ENCODE peak calls at places on chromosomes 13 and 19, in eight cellular contexts. P, H, A, J, E, R, T and X are unnamed samples.

GRCh38 chr13:99386911-99387788 is 80.0 kb upstream of the GPR183 start:
- DNase-seq in P (peak), H (peak), A (no peak), J (peak), E (no peak), R (peak), T (peak), X (no peak)

GRCh38 chr19:16425993-16426392 is 45.8 kb downstream of the EPS15L1 start:
- DNase-seq in P (no peak), H (no peak), A (no peak), J (no peak), E (no peak), R (no peak), T (no peak), X (no peak)

GRCh38 chr13:27080018-27080948 is 91.3 kb downstream of the USP12 start:
- DNase-seq in P (no peak), H (no peak), A (no peak), J (no peak), E (no peak), R (no peak), T (no peak), X (no peak)

GRCh38 chr13:44068169-44068568 is 188.5 kb downstream of the LACC1 start:
- DNase-seq in P (no peak), H (no peak), A (no peak), J (no peak), E (no peak), R (no peak), T (no peak), X (no peak)

GRCh38 chr13:21749410-21749809 is 78.5 kb downstream of the FGF9 start:
- DNase-seq in P (no peak), H (no peak), A (no peak), J (no peak), E (no peak), R (no peak), T (no peak), X (no peak)

GRCh38 chr13:37076818-37077217 is 17.3 kb upstream of the SUPT20H start:
- DNase-seq in P (no peak), H (no peak), A (no peak), J (no peak), E (no peak), R (no peak), T (no peak), X (no peak)

GRCh38 chr19:42255766-42256750 is 1.1 kb upstream of the ERF start:
- DNase-seq in P (no peak), H (peak), A (peak), J (peak), E (no peak), R (no peak), T (no peak), X (peak)

GRCh38 chr19:5131866-5132561 is 163.1 kb downstream of the KDM4B start:
- DNase-seq in P (no peak), H (no peak), A (no peak), J (no peak), E (peak), R (no peak), T (peak), X (no peak)

GRCh38 chr19:33840382-33840781 is 43.7 kb downstream of the KCTD15 start:
- DNase-seq in P (peak), H (no peak), A (no peak), J (no peak), E (no peak), R (no peak), T (no peak), X (no peak)

GRCh38 chr13:42893346-42893745 is 98.7 kb downstream of the EPSTI1 start:
- DNase-seq in P (no peak), H (peak), A (no peak), J (no peak), E (no peak), R (peak), T (no peak), X (no peak)

GRCh38 chr19:38513762-38514167 is 80.3 kb downstream of the RYR1 start:
- DNase-seq in P (no peak), H (no peak), A (no peak), J (no peak), E (no peak), R (no peak), T (no peak), X (no peak)

GRCh38 chr13:75222031-75222430 is 259.9 kb downstream of the TBC1D4 start:
- DNase-seq in P (no peak), H (peak), A (no peak), J (no peak), E (no peak), R (no peak), T (no peak), X (peak)

GRCh38 chr13:25833761-25834160 is 218.1 kb downstream of the SHISA2 start:
- DNase-seq in P (no peak), H (no peak), A (no peak), J (no peak), E (no peak), R (no peak), T (no peak), X (no peak)

GRCh38 chr19:43505941-43506340 is 1.4 kb upstream of the PHLDB3 start:
- DNase-seq in P (no peak), H (no peak), A (no peak), J (no peak), E (no peak), R (no peak), T (no peak), X (no peak)

GRCh38 chr19:532578-533484 is 1.3 kb downstream of the CDC34 start:
- DNase-seq in P (peak), H (peak), A (peak), J (peak), E (peak), R (peak), T (peak), X (peak)

GRCh38 chr19:57786286-57786685 is 16.8 kb downstream of the ZNF586 start:
- DNase-seq in P (no peak), H (no peak), A (no peak), J (no peak), E (no peak), R (no peak), T (no peak), X (no peak)

GRCh38 chr19:33796164-33797100 is at the start of gene KCTD15:
- DNase-seq in P (no peak), H (peak), A (no peak), J (peak), E (no peak), R (no peak), T (no peak), X (no peak)

GRCh38 chr13:51955281-51955771 is 55.9 kb downstream of the ATP7B start:
- DNase-seq in P (no peak), H (no peak), A (no peak), J (no peak), E (no peak), R (peak), T (no peak), X (no peak)

GRCh38 chr13:98910501-98910951 is 67.3 kb downstream of the DOCK9 start:
- DNase-seq in P (no peak), H (peak), A (peak), J (no peak), E (no peak), R (peak), T (peak), X (no peak)

GRCh38 chr13:112839347-112840105 is 129.5 kb upstream of the MCF2L start:
- DNase-seq in P (no peak), H (no peak), A (no peak), J (no peak), E (no peak), R (no peak), T (no peak), X (no peak)

DNA sequence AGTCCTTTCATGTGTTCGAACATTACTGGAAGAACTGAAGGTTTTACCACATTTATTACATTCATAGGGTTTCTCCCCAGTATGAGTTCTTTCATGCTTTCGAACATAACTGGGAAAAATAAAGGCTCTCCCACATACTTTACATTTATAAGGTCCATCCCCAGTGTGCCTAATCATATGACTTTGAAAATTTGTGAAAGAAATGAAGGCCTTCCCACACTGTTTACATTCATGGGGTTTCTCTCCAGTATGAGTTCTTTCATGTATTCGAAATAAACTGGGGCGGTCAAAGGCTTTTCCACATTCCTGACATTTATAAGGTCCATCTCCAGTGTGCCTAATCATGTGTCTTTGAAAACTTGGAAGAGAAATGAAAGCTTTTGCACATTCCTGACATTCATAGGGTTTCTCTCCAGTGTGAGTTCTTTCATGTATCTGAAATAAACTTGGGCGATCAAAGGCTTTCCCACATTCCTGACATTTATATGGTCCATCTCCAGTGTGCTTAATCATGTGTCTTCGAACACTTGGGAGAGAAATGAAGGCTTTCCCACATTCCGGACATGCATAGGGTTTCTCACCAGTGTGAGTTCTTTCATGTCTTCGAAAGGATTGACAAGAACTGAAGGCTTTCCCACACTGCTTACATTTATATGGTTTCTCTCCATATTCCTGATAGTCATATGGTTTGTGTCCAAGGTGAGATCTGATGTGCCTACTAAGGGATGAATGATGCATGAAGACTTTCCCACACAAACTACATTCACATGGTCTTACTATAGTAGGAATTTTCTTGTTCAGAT is 24.0 kb downstream of the ZNF564 start:
- DNase-seq in P (no peak), H (peak), A (no peak), J (no peak), E (no peak), R (peak), T (peak), X (no peak)
- H3K4me3 ChIP-seq in P (no peak), H (no peak), A (no peak), J (no peak), E (no peak), R (no peak), T (no peak), X (no peak)

DNA sequence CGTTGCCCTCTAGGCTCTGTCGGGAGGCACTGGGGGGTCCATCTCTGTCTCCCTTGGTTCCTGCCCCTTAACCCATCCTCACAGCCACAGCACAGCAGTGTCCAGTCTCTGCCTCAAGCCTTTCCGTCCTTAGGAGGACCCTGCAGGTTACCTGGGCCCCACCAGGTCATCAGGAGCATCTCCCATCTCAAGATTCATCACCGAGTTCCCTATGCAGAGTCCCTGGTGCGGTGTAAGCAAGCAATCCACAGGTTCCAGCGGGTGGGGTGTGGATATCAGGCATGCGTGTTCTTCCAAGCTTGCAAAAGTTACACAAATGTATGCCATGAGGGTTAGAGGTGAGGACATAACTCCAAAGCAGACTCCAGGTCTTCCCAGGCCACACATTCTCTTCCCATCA is 20.9 kb upstream of the GAS6 start:
- DNase-seq in P (no peak), H (no peak), A (no peak), J (no peak), E (no peak), R (no peak), T (no peak), X (no peak)
- H3K4me3 ChIP-seq in P (no peak), H (no peak), A (no peak), J (no peak), E (no peak), R (no peak), T (no peak), X (no peak)

DNA sequence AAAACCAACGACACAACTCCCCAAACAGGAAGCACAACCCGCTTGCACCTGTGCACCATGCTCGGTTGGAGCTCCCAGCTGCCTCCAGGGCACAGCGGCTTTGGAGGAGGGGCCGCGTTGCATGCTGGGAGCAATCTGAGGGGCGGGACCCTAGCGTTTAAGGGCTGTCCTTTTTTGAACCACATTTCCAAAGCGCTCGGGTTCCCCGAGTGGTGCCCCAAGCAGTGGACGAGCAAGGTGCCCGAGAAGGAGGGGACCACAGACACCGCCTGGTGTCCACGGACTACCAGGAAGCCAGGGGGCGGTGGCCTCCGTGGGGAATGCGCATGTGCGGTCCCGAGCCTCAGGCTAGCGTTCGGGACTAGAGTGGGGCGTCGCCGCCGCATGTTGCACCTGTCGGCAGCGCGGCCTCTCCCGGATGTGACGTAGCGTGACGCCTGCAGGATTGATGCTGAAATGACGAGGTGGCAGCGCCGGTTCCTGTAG is 11.9 kb upstream of the ZNF57 start:
- DNase-seq in P (no peak), H (peak), A (peak), J (no peak), E (no peak), R (no peak), T (peak), X (peak)
- H3K4me3 ChIP-seq in P (peak), H (peak), A (peak), J (peak), E (no peak), R (no peak), T (peak), X (no peak)

GRCh38 chr19:2268480-2268830 is 12.2 kb upstream of the JSRP1 start:
- DNase-seq in P (no peak), H (no peak), A (no peak), J (no peak), E (no peak), R (no peak), T (no peak), X (no peak)

GRCh38 chr19:2269244-2270156 is 12.5 kb downstream of the PEAK3 start:
- DNase-seq in P (peak), H (peak), A (peak), J (peak), E (peak), R (peak), T (peak), X (peak)

GRCh38 chr19:2270157-2270571 is 11.8 kb downstream of the PEAK3 start:
- DNase-seq in P (peak), H (peak), A (no peak), J (peak), E (no peak), R (no peak), T (no peak), X (peak)

GRCh38 chr19:2268861-2269243 is 12.6 kb upstream of the JSRP1 start:
- DNase-seq in P (no peak), H (no peak), A (no peak), J (no peak), E (no peak), R (no peak), T (no peak), X (no peak)

DNA sequence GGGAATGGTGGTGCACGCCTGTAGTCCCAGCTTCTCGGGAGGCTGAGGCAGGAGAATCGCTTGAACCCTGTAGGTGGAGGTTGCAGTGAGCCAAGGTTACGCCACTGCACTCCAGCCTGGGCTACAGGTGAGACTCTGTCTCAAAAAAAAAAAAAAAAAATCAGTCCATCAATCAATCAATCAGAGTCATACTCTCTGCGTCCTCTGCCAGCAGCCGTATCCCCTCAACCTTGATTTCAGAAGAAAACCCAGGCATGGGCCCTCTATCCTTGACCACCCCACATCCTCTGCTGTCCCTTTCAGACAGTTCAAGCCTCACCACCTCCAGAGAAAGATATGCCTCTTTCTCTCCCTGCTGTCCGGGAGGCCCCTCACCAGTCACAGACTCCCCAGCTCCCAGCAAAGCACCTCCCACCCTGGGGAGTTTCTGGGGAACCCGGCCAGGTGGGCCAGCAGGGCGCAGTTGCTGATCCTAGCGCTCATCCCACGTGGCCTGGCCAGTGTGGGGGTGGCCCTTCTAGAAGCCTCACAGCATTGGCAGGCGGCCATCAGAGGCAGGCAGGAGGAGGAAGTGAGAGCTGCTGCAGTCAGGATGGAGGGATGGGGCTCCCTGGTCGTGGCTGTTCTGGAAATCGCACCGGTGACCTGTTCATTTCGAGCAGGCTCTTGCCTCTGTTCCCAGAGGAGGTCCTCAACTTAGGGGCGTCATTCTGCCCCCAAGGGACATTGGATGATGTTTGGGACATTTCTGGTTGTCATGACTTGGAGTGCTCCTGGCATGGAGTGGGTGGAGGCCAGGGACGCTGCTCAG is 10.2 kb upstream of the JSRP1 start:
- DNase-seq in P (peak), H (peak), A (peak), J (peak), E (peak), R (peak), T (no peak), X (peak)
- H3K4me3 ChIP-seq in P (no peak), H (no peak), A (no peak), J (no peak), E (no peak), R (no peak), T (no peak), X (no peak)

GRCh38 chr13:33276581-33276980 is 9.0 kb downstream of the STARD13 start:
- DNase-seq in P (no peak), H (no peak), A (no peak), J (no peak), E (no peak), R (no peak), T (no peak), X (no peak)
- H3K4me3 ChIP-seq in P (no peak), H (no peak), A (no peak), J (peak), E (no peak), R (no peak), T (no peak), X (no peak)

GRCh38 chr19:10343495-10343894 is 4.1 kb upstream of the ICAM3 start:
- DNase-seq in P (no peak), H (no peak), A (no peak), J (no peak), E (no peak), R (no peak), T (no peak), X (no peak)

GRCh38 chr19:10338940-10339339 is 484 bp downstream of the ICAM3 start:
- DNase-seq in P (no peak), H (no peak), A (no peak), J (no peak), E (no peak), R (no peak), T (no peak), X (no peak)

GRCh38 chr19:10339977-10340376 is 553 bp upstream of the ICAM3 start:
- DNase-seq in P (no peak), H (no peak), A (no peak), J (no peak), E (no peak), R (no peak), T (no peak), X (no peak)

GRCh38 chr19:10335149-10336053 is 2.1 kb upstream of the RAVER1 start:
- DNase-seq in P (no peak), H (no peak), A (peak), J (no peak), E (no peak), R (no peak), T (no peak), X (no peak)

GRCh38 chr19:10339380-10339960 is at the start of gene ICAM3:
- DNase-seq in P (peak), H (peak), A (peak), J (peak), E (no peak), R (peak), T (peak), X (no peak)
- H3K4me3 ChIP-seq in P (no peak), H (peak), A (peak), J (no peak), E (no peak), R (peak), T (peak), X (no peak)

GRCh38 chr13:33014291-33014690 is 1.9 kb upstream of the KL start:
- DNase-seq in P (no peak), H (no peak), A (no peak), J (no peak), E (no peak), R (no peak), T (no peak), X (no peak)

GRCh38 chr13:33015791-33016323 is 366 bp upstream of the KL start:
- DNase-seq in P (no peak), H (no peak), A (no peak), J (peak), E (no peak), R (peak), T (no peak), X (no peak)

GRCh38 chr13:33017410-33017929 is 1.2 kb downstream of the KL start:
- DNase-seq in P (no peak), H (peak), A (peak), J (peak), E (no peak), R (peak), T (peak), X (peak)

GRCh38 chr13:33016414-33017409 is at the start of gene KL:
- DNase-seq in P (peak), H (peak), A (peak), J (peak), E (no peak), R (peak), T (peak), X (peak)

DNA sequence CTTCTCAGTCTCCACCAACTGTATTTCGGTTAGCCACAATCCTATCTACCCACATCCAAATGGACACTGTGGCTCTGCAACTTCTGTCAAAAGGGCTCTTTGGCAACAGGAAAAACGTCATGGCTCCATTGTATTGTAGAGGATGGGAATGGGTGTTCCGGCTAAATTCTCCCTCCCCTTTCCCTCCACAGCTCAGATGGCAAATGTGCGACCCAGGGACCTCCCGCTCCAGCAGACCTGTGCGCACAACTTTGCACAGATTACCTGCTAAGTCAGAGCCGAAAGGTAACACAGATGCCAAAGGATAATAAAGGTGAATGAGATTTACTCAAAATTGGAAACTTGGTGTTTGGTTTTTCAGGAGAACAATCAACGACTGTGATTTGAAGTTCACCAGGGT is 948 bp upstream of the KL start:
- DNase-seq in P (no peak), H (no peak), A (no peak), J (no peak), E (no peak), R (no peak), T (no peak), X (peak)
- H3K4me3 ChIP-seq in P (no peak), H (no peak), A (peak), J (peak), E (no peak), R (no peak), T (no peak), X (no peak)

GRCh38 chr13:77475345-77476084 is 60.0 kb upstream of the SCEL start:
- DNase-seq in P (no peak), H (no peak), A (no peak), J (no peak), E (no peak), R (no peak), T (no peak), X (no peak)
- H3K4me3 ChIP-seq in P (no peak), H (no peak), A (no peak), J (no peak), E (no peak), R (no peak), T (no peak), X (no peak)

GRCh38 chr19:50559636-50560035 is 8.6 kb downstream of the LRRC4B start:
- DNase-seq in P (no peak), H (no peak), A (no peak), J (no peak), E (no peak), R (no peak), T (no peak), X (no peak)
- H3K4me3 ChIP-seq in P (no peak), H (no peak), A (no peak), J (no peak), E (no peak), R (no peak), T (no peak), X (no peak)